ENCODE peak calls at places on chromosome 10, in ten cellular contexts. M is activated naive CD8-positive, alpha-beta T cell treated with anti-CD3 and anti-CD28 coated beads for 36 hours; C is Caki2; Y is renal cortical epithelial cell; Q is lower lobe of right lung; R is activated CD4-positive, alpha-beta memory T cell treated with anti-CD3 and anti-CD28 coated beads for 36 hours; T is osteocyte; X is HS-5; E is choroid plexus epithelial cell; V is spleen. K is an unnamed sample.

GRCh38 chr10:62613429-62613828 is 191.1 kb upstream of the ADO start:
- DNase-seq in M (no peak), C (no peak), Y (peak; percentile 29), Q (no peak), R (no peak), T (no peak), X (no peak), E (peak; percentile 70), V (no peak), K (no peak)

GRCh38 chr10:59047180-59047579 is 129.3 kb upstream of the PHYHIPL start:
- DNase-seq in M (no peak), C (no peak), Y (no peak), Q (no peak), R (no peak), T (no peak), X (no peak), E (no peak), V (no peak), K (no peak)

GRCh38 chr10:4343798-4344370 is 482.1 kb upstream of the AKR1E2 start:
- DNase-seq in M (no peak), C (no peak), Y (no peak), Q (no peak), R (no peak), T (no peak), X (no peak), E (peak; percentile 54), V (no peak), K (no peak)

GRCh38 chr10:43960477-43960876 is 311.8 kb upstream of the ZNF32 start:
- DNase-seq in M (no peak), C (no peak), Y (no peak), Q (no peak), R (no peak), T (peak; percentile 32), X (no peak), E (no peak), V (peak; percentile 43), K (no peak)

GRCh38 chr10:1268856-1269255 is 212.7 kb downstream of the WDR37 start:
- DNase-seq in M (no peak), C (no peak), Y (peak; percentile 13), Q (no peak), R (no peak), T (no peak), X (no peak), E (no peak), V (no peak), K (no peak)

GRCh38 chr10:52027055-52027454 is 287.0 kb upstream of the DKK1 start:
- DNase-seq in M (no peak), C (no peak), Y (no peak), Q (no peak), R (no peak), T (no peak), X (no peak), E (peak; percentile 51), V (no peak), K (no peak)

GRCh38 chr10:60910543-60910942 is 33.4 kb downstream of the RHOBTB1 start:
- DNase-seq in M (no peak), C (no peak), Y (no peak), Q (peak; percentile 53), R (no peak), T (no peak), X (no peak), E (no peak), V (no peak), K (no peak)

GRCh38 chr10:89798092-89798491 is 96.7 kb downstream of the KIF20B start:
- DNase-seq in M (no peak), C (no peak), Y (no peak), Q (no peak), R (no peak), T (no peak), X (no peak), E (no peak), V (no peak), K (no peak)

GRCh38 chr10:113576853-113577252 is 24.0 kb downstream of the HABP2 start:
- DNase-seq in M (no peak), C (peak; percentile 21), Y (no peak), Q (no peak), R (no peak), T (no peak), X (no peak), E (peak; percentile 39), V (no peak), K (peak; percentile 67)

GRCh38 chr10:5835446-5836095 is 22.3 kb upstream of the GDI2 start:
- DNase-seq in M (no peak), C (no peak), Y (no peak), Q (no peak), R (no peak), T (no peak), X (no peak), E (no peak), V (no peak), K (no peak)

GRCh38 chr10:32929634-32930033 is 28.4 kb downstream of the ITGB1 start:
- DNase-seq in M (no peak), C (peak; percentile 71), Y (peak; percentile 70), Q (no peak), R (peak; percentile 27), T (no peak), X (no peak), E (no peak), V (no peak), K (no peak)

GRCh38 chr10:98403812-98404504 is 11.0 kb downstream of the PYROXD2 start:
- DNase-seq in M (no peak), C (no peak), Y (no peak), Q (no peak), R (no peak), T (no peak), X (peak; percentile 9), E (no peak), V (no peak), K (no peak)

GRCh38 chr10:128097783-128098182 is 28.4 kb downstream of the MKI67 start:
- DNase-seq in M (no peak), C (no peak), Y (no peak), Q (no peak), R (no peak), T (peak; percentile 80), X (no peak), E (peak; percentile 6), V (no peak), K (no peak)

GRCh38 chr10:110326351-110327032 is 21.8 kb upstream of the SMNDC1 start:
- DNase-seq in M (no peak), C (peak; percentile 63), Y (peak; percentile 92), Q (no peak), R (no peak), T (no peak), X (no peak), E (peak; percentile 72), V (no peak), K (no peak)

GRCh38 chr10:1323951-1324350 is 267.8 kb downstream of the WDR37 start:
- DNase-seq in M (no peak), C (no peak), Y (no peak), Q (no peak), R (peak; percentile 58), T (no peak), X (no peak), E (no peak), V (no peak), K (no peak)

GRCh38 chr10:129057856-129058663 is 409.0 kb upstream of the MGMT start:
- DNase-seq in M (peak; percentile 57), C (no peak), Y (no peak), Q (no peak), R (peak; percentile 59), T (peak; percentile 73), X (no peak), E (no peak), V (peak; percentile 84), K (no peak)

GRCh38 chr10:74078037-74078436 is 72.6 kb downstream of the AP3M1 start:
- DNase-seq in M (peak; percentile 64), C (peak; percentile 62), Y (peak; percentile 93), Q (no peak), R (peak; percentile 75), T (no peak), X (peak; percentile 47), E (peak; percentile 48), V (no peak), K (no peak)

GRCh38 chr10:33353853-33354252 is 19.4 kb upstream of the NRP1 start:
- DNase-seq in M (no peak), C (no peak), Y (no peak), Q (no peak), R (no peak), T (no peak), X (no peak), E (no peak), V (no peak), K (no peak)

GRCh38 chr10:126734015-126734414 is 63.5 kb upstream of the C10orf90 start:
- DNase-seq in M (no peak), C (no peak), Y (no peak), Q (no peak), R (no peak), T (no peak), X (no peak), E (peak; percentile 16), V (no peak), K (no peak)

K was measured in neural progenitor cell.